ENCODE peak calls at places on chromosomes 16 and 17, in five cellular contexts. N, G, A, I and C are unnamed samples.

GRCh38 chr17:76716834-76717205 is 6.1 kb upstream of the MXRA7 start:
- DNase-seq in A (peak), N (no peak), G (peak), I (peak), C (no peak)

GRCh38 chr17:80365001-80365965 is 49.7 kb upstream of the ENDOV start:
- DNase-seq in A (no peak), I (no peak), N (no peak), G (no peak), C (no peak)

GRCh38 chr17:27535975-27536374 is 79.7 kb downstream of the KSR1 start:
- DNase-seq in G (no peak), I (no peak), A (no peak), N (no peak), C (no peak)

GRCh38 chr17:82217530-82218204 is 5.0 kb upstream of the CCDC57 start:
- DNase-seq in N (no peak), I (peak), G (peak), A (peak), C (no peak)

GRCh38 chr16:87860553-87861299 is 8.6 kb downstream of the SLC7A5 start:
- DNase-seq in I (peak), G (peak), N (no peak), A (no peak), C (peak)

GRCh38 chr16:70650216-70650615 is 3.9 kb downstream of the IL34 start:
- DNase-seq in A (no peak), G (no peak), N (peak), I (no peak), C (no peak)

GRCh38 chr17:22703786-22704441 is 1011.6 kb downstream of the KCNJ18 start:
- DNase-seq in N (peak), I (no peak), G (no peak), A (no peak), C (no peak)

GRCh38 chr16:71956500-71956899 is 43.7 kb downstream of the PKD1L3 start:
- DNase-seq in N (peak), I (no peak), A (no peak), G (no peak), C (no peak)

GRCh38 chr17:10262451-10262850 is 64.0 kb upstream of the GAS7 start:
- DNase-seq in I (no peak), N (no peak), G (no peak), A (no peak), C (no peak)